ENCODE peak calls at places on chromosomes 12 and 14, in eight cellular contexts. L is K562, E is lower lobe of right lung, M is upper lobe of right lung, K is AG09309, W is neural crest cell, N is GM13977, Z is heart right ventricle. X is an unnamed sample.

GRCh38 chr12:45166056-45166455 is 49.8 kb upstream of the ANO6 start:
- DNase-seq in K (no peak), W (no peak), M (no peak), E (no peak), L (no peak), Z (no peak), N (no peak), X (no peak)

GRCh38 chr12:84840356-84840755 is 72.2 kb downstream of the SLC6A15 start:
- DNase-seq in K (no peak), W (no peak), M (no peak), N (no peak), L (no peak), Z (no peak), E (no peak), X (no peak)

GRCh38 chr12:50073206-50073605 is 11.9 kb upstream of the SMARCD1 start:
- DNase-seq in W (no peak), M (no peak), E (no peak), L (no peak), N (no peak), K (no peak), Z (no peak), X (no peak)

GRCh38 chr14:40280652-40281051 is 848.4 kb upstream of the FBXO33 start:
- DNase-seq in E (no peak), N (no peak), K (no peak), M (no peak), L (no peak), Z (no peak), W (no peak), X (no peak)

GRCh38 chr14:66009104-66009503 is 477.1 kb upstream of the CCDC196 start:
- DNase-seq in K (peak), M (no peak), N (no peak), Z (no peak), L (no peak), W (no peak), E (no peak), X (no peak)

GRCh38 chr12:111361073-111361716 is 7.7 kb downstream of the PHETA1 start:
- DNase-seq in K (no peak), M (no peak), Z (no peak), E (no peak), W (no peak), N (no peak), L (no peak), X (no peak)

GRCh38 chr12:53174881-53175491 is 5.5 kb upstream of the ZNF740 start:
- DNase-seq in W (no peak), N (no peak), L (peak), Z (no peak), M (no peak), E (no peak), K (no peak), X (no peak)

GRCh38 chr12:83067981-83068380 is 381.3 kb downstream of the TMTC2 start:
- DNase-seq in E (no peak), L (no peak), K (no peak), Z (no peak), M (no peak), N (no peak), W (no peak), X (no peak)

GRCh38 chr12:38370311-38370710 is 53.7 kb downstream of the ALG10B start:
- DNase-seq in L (no peak), Z (no peak), N (no peak), K (no peak), M (no peak), E (no peak), W (no peak), X (no peak)

GRCh38 chr14:101006008-101006407 is 102.5 kb upstream of the RTL1 start:
- DNase-seq in W (no peak), M (no peak), L (no peak), E (no peak), N (peak), K (no peak), Z (no peak), X (no peak)

GRCh38 chr12:68336754-68337343 is 4.7 kb upstream of the MDM1 start:
- DNase-seq in E (no peak), M (no peak), N (no peak), W (no peak), L (no peak), K (no peak), Z (no peak), X (no peak)

GRCh38 chr14:24094839-24095195 is 706 bp downstream of the PCK2 start:
- DNase-seq in M (peak), L (peak), N (no peak), E (no peak), W (no peak), Z (no peak), K (no peak), X (no peak)

GRCh38 chr14:56339855-56340701 is 221.9 kb downstream of the PELI2 start:
- DNase-seq in W (peak), N (peak), K (peak), Z (peak), M (peak), L (peak), E (peak), X (peak)
- TF ChIP-seq CTCF in W (peak), N (peak), K (peak), Z (peak), M (peak), L (peak), E (peak), X (peak)

DNA sequence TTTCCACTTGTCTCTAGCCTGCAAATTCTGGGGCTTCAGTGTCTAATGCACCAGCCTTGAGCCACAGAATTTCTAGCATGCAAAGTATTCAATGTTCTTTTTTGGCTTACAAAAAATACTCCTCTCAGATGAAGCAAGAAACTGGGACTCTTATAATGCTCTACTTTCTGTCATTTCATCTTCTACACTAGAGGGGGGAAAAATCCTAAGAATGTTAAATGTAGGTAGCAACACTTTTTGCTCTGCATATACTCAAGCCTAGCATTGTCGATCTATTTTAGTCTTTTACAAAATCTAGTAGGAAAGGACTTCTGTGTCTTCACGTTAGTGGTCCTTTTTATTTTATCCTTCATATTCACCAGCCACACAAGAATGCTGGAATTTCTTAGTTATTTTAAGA is 253.1 kb upstream of the FLRT2 start:
- DNase-seq in Z (no peak), N (no peak), W (no peak), M (no peak), E (no peak), K (no peak), L (no peak), X (no peak)
- TF ChIP-seq CTCF in Z (no peak), N (no peak), W (no peak), M (no peak), E (no peak), K (no peak), L (no peak), X (no peak)

GRCh38 chr14:99230271-99231141 is 41.5 kb downstream of the BCL11B start:
- DNase-seq in K (no peak), W (no peak), L (peak), N (no peak), M (no peak), Z (no peak), E (peak), X (no peak)
- TF ChIP-seq CTCF in K (no peak), W (no peak), L (no peak), N (no peak), M (no peak), Z (no peak), E (no peak), X (no peak)

GRCh38 chr12:108606492-108606891 is 8.6 kb upstream of the TMEM119 start:
- DNase-seq in N (no peak), M (no peak), W (no peak), E (no peak), L (no peak), Z (no peak), K (no peak), X (no peak)

GRCh38 chr12:108608616-108609015 is 10.7 kb upstream of the TMEM119 start:
- DNase-seq in L (no peak), M (no peak), E (no peak), K (no peak), Z (no peak), N (no peak), W (no peak), X (no peak)

GRCh38 chr12:108605690-108606406 is 8.0 kb upstream of the TMEM119 start:
- DNase-seq in L (no peak), K (no peak), Z (no peak), E (no peak), W (no peak), N (no peak), M (no peak), X (no peak)

GRCh38 chr12:108609535-108610335 is 11.9 kb upstream of the TMEM119 start:
- DNase-seq in M (no peak), K (peak), Z (peak), E (peak), W (no peak), N (no peak), L (peak), X (no peak)

GRCh38 chr12:108607981-108608600 is 10.2 kb upstream of the TMEM119 start:
- DNase-seq in W (no peak), N (no peak), E (no peak), Z (no peak), M (no peak), K (no peak), L (no peak), X (no peak)
- TF ChIP-seq CTCF in W (no peak), N (no peak), E (no peak), Z (no peak), M (no peak), K (no peak), L (no peak), X (no peak)

GRCh38 chr14:105153331-105153731 is 15.2 kb downstream of the JAG2 start:
- DNase-seq in Z (peak), E (no peak), N (no peak), K (no peak), W (no peak), L (no peak), M (no peak), X (no peak)

GRCh38 chr14:105155071-105155651 is 13.4 kb downstream of the JAG2 start:
- DNase-seq in N (no peak), W (no peak), E (no peak), L (no peak), Z (no peak), K (no peak), M (no peak), X (no peak)

GRCh38 chr14:105153739-105154475 is 14.7 kb downstream of the JAG2 start:
- DNase-seq in Z (no peak), E (no peak), W (no peak), L (no peak), M (no peak), N (no peak), K (no peak), X (no peak)

GRCh38 chr14:105155681-105156413 is 12.7 kb downstream of the JAG2 start:
- DNase-seq in N (no peak), L (no peak), M (no peak), E (no peak), Z (no peak), W (no peak), K (no peak), X (no peak)

DNA sequence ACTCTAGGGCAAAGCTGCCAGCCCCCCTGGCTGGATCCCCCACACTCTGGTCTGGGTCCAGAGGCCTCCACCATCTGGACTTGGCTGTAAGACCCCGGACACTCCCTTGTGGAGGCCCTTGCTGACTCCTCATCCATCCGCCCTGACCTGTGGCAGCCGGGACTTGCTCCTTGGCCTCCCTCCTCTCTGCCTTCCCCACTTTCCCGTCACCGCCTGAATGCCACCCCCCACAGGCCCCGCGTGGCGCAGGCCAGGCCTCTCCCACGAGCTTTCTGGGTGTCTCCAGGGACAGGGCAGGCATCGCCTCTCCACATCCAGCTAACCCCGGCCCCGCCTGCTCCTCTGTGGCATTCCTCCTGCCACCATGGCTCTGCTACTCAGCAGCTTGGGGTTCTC is 14.1 kb downstream of the JAG2 start:
- DNase-seq in L (no peak), K (no peak), M (no peak), N (no peak), W (no peak), E (no peak), Z (no peak), X (no peak)
- TF ChIP-seq CTCF in L (no peak), K (no peak), M (no peak), N (no peak), W (no peak), E (no peak), Z (no peak), X (no peak)

X was measured in activated B cell treated with CpG ODN at 0.5 μM for 24 hours.